ENCODE peak calls at places on chromosomes 11 and 22, in four cellular contexts. One of them, this sample, is unnamed.

GRCh38 chr11:13463779-13464290 is 813 bp upstream of the BTBD10 start:
- DNase-seq in A549: no peak
- DNase-seq in progenitor cell of endocrine pancreas: no peak
- DNase-seq in brain microvascular endothelial cell: no peak
- DNase-seq in this sample: no peak

GRCh38 chr11:60724420-60724819 is at the start of gene MS4A18:
- DNase-seq in brain microvascular endothelial cell: no peak
- DNase-seq in progenitor cell of endocrine pancreas: no peak
- DNase-seq in A549: no peak
- DNase-seq in this sample: no peak

GRCh38 chr11:93573184-93573583 is 30.0 kb upstream of the SMCO4 start:
- DNase-seq in A549: peak; percentile 16
- DNase-seq in progenitor cell of endocrine pancreas: no peak
- DNase-seq in brain microvascular endothelial cell: peak; percentile 11
- DNase-seq in this sample: no peak

GRCh38 chr11:107006076-107006833 is 12.0 kb downstream of the GUCY1A2 start:
- DNase-seq in brain microvascular endothelial cell: no peak
- DNase-seq in A549: no peak
- DNase-seq in progenitor cell of endocrine pancreas: no peak
- DNase-seq in this sample: no peak

GRCh38 chr11:103798029-103798428 is 238.4 kb upstream of the DDI1 start:
- DNase-seq in A549: no peak
- DNase-seq in progenitor cell of endocrine pancreas: no peak
- DNase-seq in brain microvascular endothelial cell: peak; percentile 85
- DNase-seq in this sample: no peak

GRCh38 chr11:5626191-5626590 is 1.4 kb downstream of the TRIM34 start:
- DNase-seq in progenitor cell of endocrine pancreas: no peak
- DNase-seq in brain microvascular endothelial cell: no peak
- DNase-seq in A549: no peak
- DNase-seq in this sample: no peak

GRCh38 chr11:108863528-108863927 is 198.7 kb downstream of the DDX10 start:
- DNase-seq in progenitor cell of endocrine pancreas: no peak
- DNase-seq in A549: no peak
- DNase-seq in brain microvascular endothelial cell: no peak
- DNase-seq in this sample: no peak

GRCh38 chr11:31711137-31711536 is 100.0 kb downstream of the PAX6 start:
- DNase-seq in progenitor cell of endocrine pancreas: no peak
- DNase-seq in A549: no peak
- DNase-seq in brain microvascular endothelial cell: no peak
- DNase-seq in this sample: no peak

GRCh38 chr11:119375629-119376196 is 5.8 kb downstream of the USP2 start:
- DNase-seq in A549: no peak
- DNase-seq in progenitor cell of endocrine pancreas: no peak
- DNase-seq in brain microvascular endothelial cell: peak; percentile 27
- DNase-seq in this sample: no peak

GRCh38 chr11:69330330-69330729 is 36.4 kb downstream of the MYEOV start:
- DNase-seq in brain microvascular endothelial cell: no peak
- DNase-seq in progenitor cell of endocrine pancreas: no peak
- DNase-seq in A549: no peak
- DNase-seq in this sample: no peak

GRCh38 chr11:70159612-70160570 is 43.2 kb upstream of the FADD start:
- DNase-seq in brain microvascular endothelial cell: no peak
- DNase-seq in A549: peak; percentile 83
- DNase-seq in progenitor cell of endocrine pancreas: no peak
- DNase-seq in this sample: no peak

GRCh38 chr11:36454991-36455611 is 55.0 kb downstream of the TRAF6 start:
- DNase-seq in A549: no peak
- DNase-seq in progenitor cell of endocrine pancreas: no peak
- DNase-seq in brain microvascular endothelial cell: peak; percentile 18
- DNase-seq in this sample: peak; percentile 28

GRCh38 chr11:71453911-71454304 is 905 bp downstream of the NADSYN1 start:
- DNase-seq in progenitor cell of endocrine pancreas: no peak
- DNase-seq in A549: no peak
- DNase-seq in brain microvascular endothelial cell: no peak
- DNase-seq in this sample: no peak

GRCh38 chr11:105230586-105230985 is 91.0 kb upstream of the CARD18 start:
- DNase-seq in A549: no peak
- DNase-seq in brain microvascular endothelial cell: no peak
- DNase-seq in progenitor cell of endocrine pancreas: no peak
- DNase-seq in this sample: no peak

GRCh38 chr11:78432058-78432515 is 14.5 kb upstream of the GAB2 start:
- DNase-seq in brain microvascular endothelial cell: no peak
- DNase-seq in progenitor cell of endocrine pancreas: no peak
- DNase-seq in A549: peak; percentile 20
- DNase-seq in this sample: peak; percentile 27

GRCh38 chr22:36510966-36511881 is 4.4 kb upstream of the FOXRED2 start:
- DNase-seq in A549: peak; percentile 55
- DNase-seq in brain microvascular endothelial cell: peak; percentile 51
- DNase-seq in progenitor cell of endocrine pancreas: peak; percentile 37
- DNase-seq in this sample: peak; percentile 54

GRCh38 chr11:74838188-74838587 is 89.5 kb downstream of the RNF169 start:
- DNase-seq in A549: no peak
- DNase-seq in progenitor cell of endocrine pancreas: no peak
- DNase-seq in brain microvascular endothelial cell: no peak
- DNase-seq in this sample: no peak

GRCh38 chr11:83292709-83293435 is 6.7 kb upstream of the CCDC90B start:
- DNase-seq in A549: peak; percentile 67
- DNase-seq in progenitor cell of endocrine pancreas: no peak
- DNase-seq in brain microvascular endothelial cell: peak; percentile 71
- DNase-seq in this sample: peak; percentile 15

GRCh38 chr11:122656631-122657101 is 1.1 kb downstream of the UBASH3B start:
- DNase-seq in progenitor cell of endocrine pancreas: peak; percentile 22
- DNase-seq in brain microvascular endothelial cell: no peak
- DNase-seq in A549: peak; percentile 43
- DNase-seq in this sample: peak; percentile 42

GRCh38 chr11:41878158-41878557 is 418.7 kb upstream of the LRRC4C start:
- DNase-seq in A549: peak; percentile 28
- DNase-seq in brain microvascular endothelial cell: peak; percentile 28
- DNase-seq in progenitor cell of endocrine pancreas: no peak
- DNase-seq in this sample: no peak

GRCh38 chr11:30990625-30991348 is 378.8 kb downstream of the DCDC1 start:
- DNase-seq in progenitor cell of endocrine pancreas: no peak
- DNase-seq in A549: peak; percentile 37
- DNase-seq in brain microvascular endothelial cell: no peak
- DNase-seq in this sample: no peak

GRCh38 chr11:65274734-65275682 is 13.2 kb downstream of the POLA2 start:
- DNase-seq in progenitor cell of endocrine pancreas: peak; percentile 49
- DNase-seq in A549: peak; percentile 85
- DNase-seq in brain microvascular endothelial cell: peak; percentile 97
- DNase-seq in this sample: peak; percentile 57

GRCh38 chr11:121931748-121932352 is 184.2 kb downstream of the BLID start:
- DNase-seq in A549: no peak
- DNase-seq in brain microvascular endothelial cell: no peak
- DNase-seq in progenitor cell of endocrine pancreas: no peak
- DNase-seq in this sample: no peak

GRCh38 chr22:40263191-40263590 is 83.1 kb upstream of the ADSL start:
- DNase-seq in brain microvascular endothelial cell: peak; percentile 49
- DNase-seq in A549: no peak
- DNase-seq in progenitor cell of endocrine pancreas: no peak
- DNase-seq in this sample: no peak

GRCh38 chr11:83982825-83983224 is 696.7 kb upstream of the CCDC90B start:
- DNase-seq in progenitor cell of endocrine pancreas: no peak
- DNase-seq in brain microvascular endothelial cell: no peak
- DNase-seq in A549: no peak
- DNase-seq in this sample: no peak

GRCh38 chr11:40405614-40406013 is 1053.8 kb downstream of the LRRC4C start:
- DNase-seq in brain microvascular endothelial cell: no peak
- DNase-seq in A549: no peak
- DNase-seq in progenitor cell of endocrine pancreas: no peak
- DNase-seq in this sample: no peak

GRCh38 chr11:31555938-31556337 is 46.4 kb downstream of the ELP4 start:
- DNase-seq in A549: no peak
- DNase-seq in progenitor cell of endocrine pancreas: no peak
- DNase-seq in brain microvascular endothelial cell: no peak
- DNase-seq in this sample: no peak

GRCh38 chr22:20459152-20459542 is 21.5 kb upstream of the SCARF2 start:
- DNase-seq in progenitor cell of endocrine pancreas: no peak
- DNase-seq in A549: no peak
- DNase-seq in brain microvascular endothelial cell: no peak
- DNase-seq in this sample: no peak

GRCh38 chr11:12122083-12122482 is 11.7 kb downstream of the MICAL2 start:
- DNase-seq in brain microvascular endothelial cell: no peak
- DNase-seq in progenitor cell of endocrine pancreas: no peak
- DNase-seq in A549: peak; percentile 50
- DNase-seq in this sample: no peak

GRCh38 chr22:29245626-29246385 is 22.0 kb downstream of the RHBDD3 start:
- DNase-seq in brain microvascular endothelial cell: peak; percentile 53
- DNase-seq in progenitor cell of endocrine pancreas: peak; percentile 64
- DNase-seq in A549: peak; percentile 55
- DNase-seq in this sample: peak; percentile 78

GRCh38 chr22:29202231-29203192 is 3.2 kb upstream of the EMID1 start:
- DNase-seq in progenitor cell of endocrine pancreas: no peak
- DNase-seq in A549: peak; percentile 24
- DNase-seq in brain microvascular endothelial cell: peak; percentile 45
- DNase-seq in this sample: no peak

DNA sequence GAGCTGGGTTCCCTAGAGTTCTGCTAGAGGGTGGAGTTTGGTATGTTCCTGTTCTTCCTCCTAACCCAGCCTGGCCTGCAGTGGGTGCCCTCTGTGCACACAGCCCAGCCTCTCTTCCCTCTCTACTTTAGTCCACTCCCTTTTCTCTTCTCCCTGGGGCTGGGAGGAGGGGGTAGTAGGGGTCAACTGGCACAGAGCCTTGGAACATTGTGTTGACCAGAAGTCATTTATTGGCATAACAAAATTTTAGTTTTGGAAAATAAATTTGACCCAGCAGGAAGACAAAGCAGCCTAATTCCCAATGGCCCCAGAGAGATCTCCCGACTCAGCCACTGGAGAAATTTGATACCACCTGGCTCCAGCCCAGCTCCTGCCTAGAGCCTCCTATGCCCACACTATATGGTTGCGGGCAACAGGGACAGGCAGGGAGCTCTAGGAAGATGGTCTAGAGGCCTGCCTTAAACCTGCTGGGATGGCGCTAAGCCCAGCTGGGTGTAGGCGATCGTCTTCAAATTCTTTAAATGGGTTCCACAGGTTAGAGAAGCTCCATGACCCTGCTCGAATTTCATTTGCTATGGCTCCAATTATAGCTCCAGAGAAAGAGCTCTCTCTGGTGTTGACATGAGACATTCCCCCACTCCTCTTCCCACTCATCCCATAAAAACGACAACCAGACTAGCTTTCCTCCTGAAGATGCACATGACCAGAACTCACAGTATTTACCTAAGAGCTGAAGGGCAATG is 9.9 kb downstream of the PCSK7 start:
- DNase-seq in progenitor cell of endocrine pancreas: no peak
- DNase-seq in brain microvascular endothelial cell: no peak
- DNase-seq in A549: no peak
- DNase-seq in this sample: peak; percentile 33
- TF ChIP-seq CTCF in progenitor cell of endocrine pancreas: no peak
- TF ChIP-seq CTCF in brain microvascular endothelial cell: no peak
- TF ChIP-seq CTCF in A549: no peak
- TF ChIP-seq CTCF in this sample: no peak

DNA sequence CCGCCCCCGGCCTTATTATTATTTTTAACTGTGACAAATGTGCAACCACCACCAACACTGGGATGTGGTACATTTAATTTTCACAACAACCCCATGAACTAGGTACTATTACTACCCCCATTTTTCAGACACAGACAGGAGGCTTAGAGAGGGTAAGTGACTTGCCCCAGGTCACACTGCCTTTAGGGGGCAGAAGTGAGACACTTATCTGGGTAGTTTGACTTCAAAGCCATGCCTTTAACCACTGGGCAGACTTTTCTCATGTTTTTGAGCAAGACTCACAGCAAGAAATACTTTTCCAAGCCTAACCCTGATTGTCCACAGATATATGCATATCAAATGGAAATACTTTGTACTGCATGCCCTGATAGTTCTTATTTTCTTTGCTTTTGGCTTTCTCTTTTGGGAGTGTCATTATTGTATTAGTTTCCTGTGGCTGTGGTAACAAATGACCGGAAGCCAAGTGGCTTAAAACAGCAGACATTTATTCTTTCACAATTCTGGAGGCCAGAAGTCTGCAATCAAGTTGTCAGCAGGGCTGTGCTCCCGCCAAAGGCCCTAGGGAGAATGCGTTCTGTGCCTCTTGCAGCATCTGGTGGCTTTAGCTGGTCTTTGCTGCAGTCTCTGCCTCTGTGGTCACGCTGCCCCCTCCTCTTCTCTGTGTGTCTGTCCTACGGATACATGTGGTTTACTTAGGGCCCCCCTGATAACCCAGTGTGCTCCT is 110.8 kb downstream of the GRIK4 start:
- DNase-seq in A549: peak; percentile 4
- DNase-seq in brain microvascular endothelial cell: no peak
- DNase-seq in progenitor cell of endocrine pancreas: no peak
- DNase-seq in this sample: no peak
- TF ChIP-seq CTCF in A549: no peak
- TF ChIP-seq CTCF in brain microvascular endothelial cell: peak; percentile 44
- TF ChIP-seq CTCF in progenitor cell of endocrine pancreas: peak; percentile 12
- TF ChIP-seq CTCF in this sample: no peak

DNA sequence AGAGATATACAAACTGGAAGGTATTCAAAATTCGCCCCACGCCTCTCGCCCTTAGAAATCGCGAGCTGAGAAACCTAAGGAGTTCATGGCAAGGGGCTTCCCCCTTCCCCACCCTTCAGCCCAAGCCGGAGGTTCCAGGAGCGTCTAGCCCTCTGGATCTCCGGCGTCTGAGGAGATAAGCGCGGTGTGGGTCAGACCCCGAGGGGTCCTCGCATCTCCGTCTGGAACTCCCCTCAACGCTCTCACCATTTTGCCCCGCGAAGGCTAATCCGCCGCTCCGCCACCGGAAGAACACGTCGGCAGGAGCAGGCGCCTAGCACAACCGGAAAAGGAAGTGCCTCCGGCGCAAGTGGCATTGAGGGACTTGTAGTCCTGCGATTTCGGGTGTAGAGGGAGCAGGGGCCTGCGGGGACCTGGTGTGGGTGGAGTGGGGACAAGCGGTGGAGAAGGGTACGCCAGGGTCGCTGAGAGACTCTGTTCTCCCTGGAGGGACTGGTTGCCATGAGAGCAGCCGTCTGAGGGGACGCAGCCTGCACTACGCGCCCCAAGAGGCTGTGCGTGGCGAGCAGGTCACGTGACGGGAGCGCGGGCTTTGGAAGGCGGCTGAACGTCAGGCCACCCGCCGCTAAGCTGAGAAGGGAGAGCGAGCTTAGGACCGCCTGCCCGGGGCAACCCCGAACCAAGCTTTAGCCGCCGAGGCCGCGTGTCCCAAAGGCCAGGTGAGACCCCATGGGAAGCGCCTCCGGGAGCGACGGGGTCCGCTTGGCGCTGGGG is at the start of the genes FEN1 and TMEM258:
- DNase-seq in brain microvascular endothelial cell: peak; percentile 89
- DNase-seq in A549: peak; percentile 95
- DNase-seq in progenitor cell of endocrine pancreas: peak; percentile 69
- DNase-seq in this sample: peak; percentile 86
- TF ChIP-seq CTCF in brain microvascular endothelial cell: no peak
- TF ChIP-seq CTCF in A549: no peak
- TF ChIP-seq CTCF in progenitor cell of endocrine pancreas: no peak
- TF ChIP-seq CTCF in this sample: no peak

DNA sequence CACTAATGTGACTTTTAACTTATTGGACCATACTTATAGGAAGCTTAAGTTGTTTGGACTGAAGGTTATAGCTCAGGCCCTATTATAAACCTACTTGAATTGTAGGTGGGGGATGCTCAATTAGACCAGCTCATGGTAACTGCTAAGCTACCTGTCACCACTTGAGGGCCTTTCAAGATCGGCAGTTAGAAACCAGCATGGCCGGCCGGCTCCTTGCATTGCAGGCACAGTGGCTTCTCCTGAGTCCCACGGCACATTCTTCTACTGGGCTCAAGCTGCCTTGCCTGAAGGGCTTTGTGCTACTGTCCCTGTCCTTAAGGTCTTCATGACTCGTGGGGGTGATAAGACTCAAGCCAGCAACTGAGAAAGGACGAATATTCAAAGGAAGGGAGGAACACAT is 70.8 kb downstream of the TBC1D22A start:
- DNase-seq in A549: peak; percentile 44
- DNase-seq in progenitor cell of endocrine pancreas: no peak
- DNase-seq in brain microvascular endothelial cell: peak; percentile 23
- DNase-seq in this sample: peak; percentile 21
- TF ChIP-seq CTCF in A549: no peak
- TF ChIP-seq CTCF in progenitor cell of endocrine pancreas: peak; percentile 56
- TF ChIP-seq CTCF in brain microvascular endothelial cell: peak; percentile 67
- TF ChIP-seq CTCF in this sample: peak; percentile 27